ENCODE peak calls at places on chromosomes 11 and 22, in four cellular contexts. X, U, M and S are unnamed samples.

GRCh38 chr11:8828580-8829358 is 82.2 kb upstream of the AKIP1 start:
- DNase-seq in X (no peak), U (no peak), M (no peak), S (no peak)

GRCh38 chr11:14954581-14954980 is 17.6 kb downstream of the CALCA start:
- DNase-seq in X (no peak), U (no peak), M (no peak), S (no peak)

GRCh38 chr11:15707971-15708370 is 593.2 kb downstream of the INSC start:
- DNase-seq in X (no peak), U (peak), M (no peak), S (peak)

GRCh38 chr11:132289590-132290256 is 919.3 kb downstream of the NTM start:
- DNase-seq in X (no peak), U (no peak), M (no peak), S (no peak)

GRCh38 chr11:134999490-135000066 is 587.5 kb upstream of the B3GAT1 start:
- DNase-seq in X (no peak), U (no peak), M (no peak), S (no peak)

GRCh38 chr11:35619030-35619753 is 932 bp downstream of the FJX1 start:
- DNase-seq in X (peak), U (no peak), M (peak), S (peak)

GRCh38 chr11:91761406-91762027 is 463.1 kb upstream of the FAT3 start:
- DNase-seq in X (no peak), U (no peak), M (no peak), S (no peak)

GRCh38 chr11:122020902-122021301 is 95.1 kb downstream of the BLID start:
- DNase-seq in X (no peak), U (no peak), M (no peak), S (no peak)

GRCh38 chr11:88320149-88320559 is 17.4 kb downstream of the CTSC start:
- DNase-seq in X (no peak), U (peak), M (no peak), S (peak)

GRCh38 chr22:39224550-39224949 is 20.2 kb downstream of the PDGFB start:
- DNase-seq in X (no peak), U (no peak), M (no peak), S (no peak)

GRCh38 chr11:44484211-44484610 is 81.3 kb upstream of the CD82 start:
- DNase-seq in X (peak), U (no peak), M (no peak), S (no peak)

GRCh38 chr11:86916330-86916729 is 38.9 kb downstream of the FZD4 start:
- DNase-seq in X (no peak), U (peak), M (no peak), S (peak)

GRCh38 chr11:32279672-32280071 is 155.7 kb downstream of the WT1 start:
- DNase-seq in X (no peak), U (no peak), M (no peak), S (no peak)

GRCh38 chr22:49396817-49397216 is 430.9 kb downstream of the BRD1 start:
- DNase-seq in X (no peak), U (no peak), M (no peak), S (no peak)

GRCh38 chr22:25896592-25896991 is 154.6 kb downstream of the MYO18B start:
- DNase-seq in X (no peak), U (no peak), M (no peak), S (no peak)

GRCh38 chr11:69515271-69516245 is 34.1 kb downstream of the LINC01488 start:
- DNase-seq in X (no peak), U (no peak), M (no peak), S (no peak)

GRCh38 chr11:115247953-115248352 is 256.3 kb downstream of the CADM1 start:
- DNase-seq in X (no peak), U (no peak), M (no peak), S (no peak)

GRCh38 chr11:34632105-34632780 is 11.3 kb downstream of the EHF start:
- DNase-seq in X (no peak), U (no peak), M (no peak), S (no peak)

GRCh38 chr11:91219501-91219900 is 996.7 kb upstream of the CHORDC1 start:
- DNase-seq in X (no peak), U (no peak), M (no peak), S (peak)

GRCh38 chr11:43772733-43773132 is 92.2 kb downstream of the HSD17B12 start:
- DNase-seq in X (no peak), U (no peak), M (no peak), S (no peak)

GRCh38 chr22:36156119-36156514 is 4.4 kb downstream of the APOL3 start:
- DNase-seq in X (no peak), U (no peak), M (no peak), S (no peak)

GRCh38 chr22:22431271-22432220 is 77.0 kb downstream of the ZNF280B start:
- DNase-seq in X (peak), U (no peak), M (peak), S (peak)

GRCh38 chr11:47967577-47968230 is 12.7 kb upstream of the PTPRJ start:
- DNase-seq in X (no peak), U (no peak), M (no peak), S (no peak)

GRCh38 chr11:35077709-35078695 is 61.0 kb upstream of the CD44 start:
- DNase-seq in X (no peak), U (no peak), M (peak), S (peak)

GRCh38 chr11:92728628-92729027 is 240.8 kb upstream of the MTNR1B start:
- DNase-seq in X (no peak), U (no peak), M (no peak), S (no peak)

GRCh38 chr11:17596310-17596669 is 49.2 kb downstream of the OTOG start:
- DNase-seq in X (no peak), U (no peak), M (no peak), S (no peak)

GRCh38 chr11:125167954-125168821 is 3.6 kb downstream of the PKNOX2 start:
- DNase-seq in X (no peak), U (peak), M (no peak), S (no peak)

GRCh38 chr11:128603003-128603715 is 15.8 kb upstream of the ETS1 start:
- DNase-seq in X (no peak), U (no peak), M (no peak), S (no peak)

GRCh38 chr11:118168751-118169150 is 7.7 kb downstream of the SCN2B start:
- DNase-seq in X (no peak), U (no peak), M (no peak), S (peak)

GRCh38 chr11:15764329-15764728 is 592.0 kb downstream of the SOX6 start:
- DNase-seq in X (no peak), U (no peak), M (no peak), S (no peak)

GRCh38 chr22:42389137-42389536 is 43.1 kb downstream of the NFAM1 start:
- DNase-seq in X (no peak), U (no peak), M (no peak), S (peak)

GRCh38 chr22:46710842-46711241 is 27.2 kb downstream of the CERK start:
- DNase-seq in X (no peak), U (no peak), M (no peak), S (peak)

GRCh38 chr11:24407733-24408132 is 89.1 kb upstream of the LUZP2 start:
- DNase-seq in X (no peak), U (no peak), M (no peak), S (no peak)

GRCh38 chr11:115284766-115285165 is 219.4 kb downstream of the CADM1 start:
- DNase-seq in X (no peak), U (no peak), M (no peak), S (peak)

GRCh38 chr11:125022551-125022950 is 40.6 kb upstream of the SLC37A2 start:
- DNase-seq in X (no peak), U (no peak), M (no peak), S (no peak)

GRCh38 chr22:30251661-30252226 is 5.2 kb upstream of the LIF start:
- DNase-seq in X (no peak), U (no peak), M (no peak), S (peak)

GRCh38 chr22:37230673-37231405 is 13.2 kb downstream of the RAC2 start:
- DNase-seq in X (no peak), U (no peak), M (no peak), S (no peak)